ENCODE peak calls at places on chromosomes 5 and 9, in five cellular contexts. W is heart right ventricle, K is pancreas, A is lower lobe of right lung, U is endothelial cell of umbilical vein. Q is an unnamed sample.

GRCh38 chr9:126699401-126699851 is 85.7 kb downstream of the LMX1B start:
- DNase-seq in U (no peak), W (no peak), K (no peak), A (peak; percentile 33), Q (no peak)

GRCh38 chr5:150782850-150783249 is 4.3 kb downstream of the SMIM3 start:
- DNase-seq in W (no peak), U (peak; percentile 10), K (no peak), A (no peak), Q (no peak)

GRCh38 chr9:121299467-121300282 is 31.7 kb downstream of the GSN start:
- DNase-seq in U (peak; percentile 41), A (peak; percentile 73), W (peak; percentile 89), K (peak; percentile 48), Q (peak; percentile 93)

GRCh38 chr5:140258016-140258415 is 44.9 kb downstream of the PFDN1 start:
- DNase-seq in W (no peak), K (no peak), A (no peak), U (no peak), Q (no peak)

GRCh38 chr5:56190500-56190899 is 42.6 kb downstream of the ANKRD55 start:
- DNase-seq in K (no peak), W (peak; percentile 52), A (peak; percentile 52), U (peak; percentile 96), Q (peak; percentile 28)

GRCh38 chr5:83342475-83342874 is 129.1 kb upstream of the VCAN start:
- DNase-seq in K (no peak), W (no peak), U (no peak), A (no peak), Q (no peak)

GRCh38 chr9:75039006-75039405 is 10.9 kb upstream of the CARNMT1 start:
- DNase-seq in W (no peak), A (no peak), K (no peak), U (no peak), Q (no peak)

GRCh38 chr5:135269828-135270545 is 129.0 kb downstream of the MACROH2A1 start:
- DNase-seq in U (no peak), W (no peak), K (no peak), A (no peak), Q (no peak)

GRCh38 chr5:77235881-77236560 is 25.5 kb downstream of the PDE8B start:
- DNase-seq in K (no peak), W (no peak), U (no peak), A (no peak), Q (no peak)

GRCh38 chr5:169581580-169582227 is 1.9 kb upstream of the SPDL1 start:
- DNase-seq in W (peak; percentile 49), U (peak; percentile 72), A (no peak), K (no peak), Q (no peak)

GRCh38 chr5:143491644-143492043 is 88.2 kb upstream of the NR3C1 start:
- DNase-seq in W (no peak), K (no peak), U (no peak), A (no peak), Q (no peak)

GRCh38 chr9:119004618-119004990 is 364.6 kb downstream of the BRINP1 start:
- DNase-seq in K (peak; percentile 20), U (no peak), W (peak; percentile 87), A (no peak), Q (peak; percentile 48)

GRCh38 chr5:141757402-141757801 is 75.4 kb upstream of the ARAP3 start:
- DNase-seq in A (no peak), U (peak; percentile 57), K (no peak), W (peak; percentile 23), Q (no peak)

GRCh38 chr5:115946655-115947054 is 15.6 kb upstream of the LVRN start:
- DNase-seq in W (no peak), A (no peak), K (no peak), U (no peak), Q (no peak)

GRCh38 chr9:121736147-121736721 is 84.8 kb downstream of the DAB2IP start:
- DNase-seq in W (peak; percentile 86), A (peak; percentile 88), U (no peak), K (peak; percentile 79), Q (peak; percentile 86)

GRCh38 chr5:179852993-179853547 is 5.5 kb downstream of the MRNIP start:
- DNase-seq in A (no peak), W (no peak), K (no peak), U (no peak), Q (no peak)

GRCh38 chr9:136093995-136094881 is 851 bp downstream of the NACC2 start:
- DNase-seq in U (peak; percentile 33), A (peak; percentile 86), K (peak; percentile 86), W (peak; percentile 85), Q (peak; percentile 88)

GRCh38 chr9:109020581-109020980 is 7.3 kb upstream of the CTNNAL1 start:
- DNase-seq in A (no peak), W (no peak), U (no peak), K (no peak), Q (no peak)

DNA sequence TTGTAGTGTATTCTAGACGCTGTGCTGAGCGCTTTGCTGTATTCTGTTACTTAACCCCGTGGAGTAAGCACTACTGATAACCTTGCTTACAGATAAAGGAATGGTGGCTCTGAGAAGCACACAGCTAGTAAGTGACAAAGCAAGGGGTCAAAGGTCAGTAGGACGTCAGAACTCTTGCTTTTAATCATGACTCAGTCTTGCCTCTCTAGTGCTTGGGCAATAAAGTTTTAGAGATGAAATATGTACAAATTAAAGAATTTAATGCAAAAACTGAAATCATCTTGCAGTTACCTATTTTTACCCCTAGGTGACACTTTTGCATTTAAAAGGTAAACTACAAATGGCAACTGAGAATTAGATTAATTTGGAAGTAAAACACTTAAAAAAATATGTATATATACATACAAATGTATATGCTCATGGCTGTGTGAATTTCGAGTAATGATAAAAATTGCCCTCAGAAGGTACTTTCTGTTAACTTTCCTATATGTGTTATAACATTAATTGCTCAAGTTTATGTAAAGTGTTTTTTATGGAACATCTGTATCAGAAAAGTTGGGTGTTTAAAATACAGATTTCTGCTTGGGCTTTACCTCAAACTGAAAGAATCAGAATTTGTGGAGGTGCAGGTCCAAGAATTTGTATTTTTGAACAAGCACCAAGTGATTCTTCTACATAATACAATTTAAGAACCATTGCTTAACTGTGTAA is 175.1 kb upstream of the DAB2 start:
- DNase-seq in A (no peak), W (no peak), U (peak; percentile 43), K (no peak), Q (no peak)
- H3K27ac ChIP-seq in A (no peak overlapping the region), W (no peak overlapping the region), U (no peak overlapping the region), K (no peak overlapping the region), Q (no peak overlapping the region)

DNA sequence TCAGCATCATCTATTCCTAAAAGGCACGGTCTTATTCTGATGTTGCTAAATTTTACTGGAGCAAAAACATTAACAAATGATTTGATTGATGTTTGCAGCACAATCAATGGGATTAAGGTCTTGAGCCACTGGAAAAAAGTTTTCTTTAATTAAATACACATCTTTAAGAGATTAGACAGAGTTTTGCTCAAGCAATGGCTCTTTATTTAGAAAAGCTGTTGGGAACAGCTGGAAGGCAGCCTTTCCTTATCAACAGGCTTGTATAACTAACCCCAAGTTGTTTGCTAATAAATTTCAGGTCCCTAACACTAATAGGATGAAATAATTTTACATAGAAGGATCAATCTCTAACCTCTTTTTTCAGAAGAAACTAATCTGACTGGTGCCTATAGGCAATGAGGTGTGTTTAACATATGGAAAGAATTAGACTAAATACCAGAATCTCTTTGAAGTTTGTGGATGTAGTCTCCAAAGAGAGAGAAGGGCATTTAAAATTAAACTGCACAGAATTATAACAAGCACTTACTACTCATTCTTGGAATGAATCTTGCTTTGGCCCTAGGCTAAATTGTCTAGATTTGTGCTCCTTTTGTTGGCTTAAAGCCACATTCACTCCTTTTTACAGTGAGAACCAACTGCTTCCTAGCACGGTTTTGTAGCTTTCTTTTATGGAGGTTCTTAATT is 67.3 kb upstream of the TNFAIP8 start:
- DNase-seq in U (no peak), W (no peak), K (no peak), A (no peak), Q (no peak)
- H3K4me3 ChIP-seq in U (no peak overlapping the region), W (no peak overlapping the region), K (no peak overlapping the region), A (no peak overlapping the region), Q (no peak overlapping the region)

GRCh38 chr9:130883479-130883878 is 13.1 kb downstream of the QRFP start:
- DNase-seq in W (no peak), A (no peak), K (no peak), U (no peak), Q (no peak)

GRCh38 chr9:130885422-130886375 is 10.9 kb downstream of the QRFP start:
- DNase-seq in U (no peak), A (no peak), W (no peak), K (no peak), Q (no peak)

GRCh38 chr9:130884111-130884531 is 12.5 kb downstream of the QRFP start:
- DNase-seq in K (no peak), A (no peak), W (no peak), U (no peak), Q (no peak)

GRCh38 chr9:130882696-130883225 is 13.9 kb downstream of the QRFP start:
- DNase-seq in A (no peak), K (no peak), W (no peak), U (no peak), Q (no peak)

DNA sequence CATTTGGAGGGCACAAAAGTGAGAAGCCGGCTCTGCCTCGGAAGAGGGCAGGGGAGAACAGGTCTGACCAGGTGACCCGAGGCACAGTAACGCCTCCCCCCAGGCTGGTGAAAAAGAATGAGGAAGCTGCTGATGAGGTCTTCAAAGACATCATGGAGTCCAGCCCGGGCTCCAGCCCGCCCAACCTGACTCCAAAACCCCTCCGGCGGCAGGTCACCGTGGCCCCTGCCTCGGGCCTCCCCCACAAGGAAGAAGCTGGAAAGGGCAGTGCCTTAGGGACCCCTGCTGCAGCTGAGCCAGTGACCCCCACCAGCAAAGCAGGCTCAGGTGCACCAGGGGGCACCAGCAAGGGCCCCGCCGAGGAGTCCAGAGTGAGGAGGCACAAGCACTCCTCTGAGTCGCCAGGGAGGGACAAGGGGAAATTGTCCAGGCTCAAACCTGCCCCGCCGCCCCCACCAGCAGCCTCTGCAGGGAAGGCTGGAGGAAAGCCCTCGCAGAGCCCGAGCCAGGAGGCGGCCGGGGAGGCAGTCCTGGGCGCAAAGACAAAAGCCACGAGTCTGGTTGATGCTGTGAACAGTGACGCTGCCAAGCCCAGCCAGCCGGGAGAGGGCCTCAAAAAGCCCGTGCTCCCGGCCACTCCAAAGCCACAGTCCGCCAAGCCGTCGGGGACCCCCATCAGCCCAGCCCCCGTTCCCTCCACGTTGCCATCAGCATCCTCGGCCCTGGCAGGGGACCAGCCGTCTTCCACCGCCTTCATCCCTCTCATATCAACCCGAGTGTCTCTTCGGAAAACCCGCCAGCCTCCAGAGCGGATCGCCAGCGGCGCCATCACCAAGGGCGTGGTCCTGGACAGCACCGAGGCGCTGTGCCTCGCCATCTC is 11.8 kb downstream of the QRFP start:
- DNase-seq in U (no peak), K (no peak), W (no peak), A (no peak), Q (no peak)
- H3K36me3 ChIP-seq in U (peaks cover 45% of the 10 kb centered on the region), K (peaks cover 68% of the 10 kb centered on the region), W (peaks cover 99% of the 10 kb centered on the region), A (peaks cover 100% of the 10 kb centered on the region), Q (peaks cover 97% of the 10 kb centered on the region)

GRCh38 chr5:167710444-167711025 is 580.9 kb upstream of the WWC1 start:
- DNase-seq in U (no peak), W (no peak), K (no peak), A (no peak), Q (no peak)

GRCh38 chr5:167708449-167708848 is 583.0 kb upstream of the WWC1 start:
- DNase-seq in A (no peak), U (no peak), K (no peak), W (no peak), Q (no peak)

GRCh38 chr5:167713186-167713585 is 578.3 kb upstream of the WWC1 start:
- DNase-seq in K (no peak), A (no peak), U (no peak), W (no peak), Q (no peak)

DNA sequence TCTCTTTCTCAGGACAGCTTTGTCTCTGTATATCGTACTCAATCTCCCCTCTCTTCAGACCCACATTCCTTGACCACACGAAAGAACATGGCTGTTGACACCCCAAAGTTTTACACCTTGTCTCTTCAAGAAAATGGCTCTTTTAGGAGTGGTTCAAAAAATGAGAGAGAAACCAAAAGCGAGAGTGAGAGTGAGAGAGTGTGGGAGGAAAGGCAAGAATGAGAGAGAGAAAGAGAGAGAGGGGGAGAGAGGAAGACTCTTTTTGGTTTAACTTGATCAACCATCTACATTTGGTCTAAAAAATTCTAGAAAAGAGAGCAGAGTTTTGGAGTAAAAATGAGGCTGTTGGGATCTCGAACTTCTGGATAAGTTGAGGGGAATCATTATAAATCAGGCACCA is 581.8 kb upstream of the WWC1 start:
- DNase-seq in K (no peak), A (no peak), W (no peak), U (no peak), Q (no peak)
- H3K27ac ChIP-seq in K (no peak overlapping the region), A (no peak overlapping the region), W (no peak overlapping the region), U (no peak overlapping the region), Q (no peak overlapping the region)

Q was measured in left ventricle myocardium inferior.